ENCODE peak calls at places on chromosomes 12 and 14, in five cellular contexts. One of them, this sample, is unnamed.

GRCh38 chr12:50598321-50598862 is 93.6 kb downstream of the DIP2B start:
- DNase-seq in thoracic aorta: no peak
- DNase-seq in fibroblast of lung: peak
- DNase-seq in ovary: no peak
- DNase-seq in uterus: no peak
- DNase-seq in this sample: no peak

GRCh38 chr12:72102150-72102549 is 163.5 kb downstream of the TPH2 start:
- DNase-seq in thoracic aorta: no peak
- DNase-seq in fibroblast of lung: no peak
- DNase-seq in ovary: no peak
- DNase-seq in uterus: no peak
- DNase-seq in this sample: no peak

GRCh38 chr14:72614891-72615410 is 278.9 kb downstream of the DPF3 start:
- DNase-seq in thoracic aorta: no peak
- DNase-seq in fibroblast of lung: no peak
- DNase-seq in ovary: no peak
- DNase-seq in uterus: no peak
- DNase-seq in this sample: no peak

GRCh38 chr14:70822706-70823185 is 13.4 kb upstream of the MAP3K9 start:
- DNase-seq in thoracic aorta: no peak
- DNase-seq in fibroblast of lung: no peak
- DNase-seq in ovary: peak
- DNase-seq in uterus: no peak
- DNase-seq in this sample: no peak

GRCh38 chr14:105937253-105938054 is 411.1 kb downstream of the TMEM121 start:
- DNase-seq in thoracic aorta: no peak
- DNase-seq in fibroblast of lung: no peak
- DNase-seq in ovary: no peak
- DNase-seq in uterus: no peak
- DNase-seq in this sample: no peak

GRCh38 chr12:47763481-47764344 is 5.0 kb upstream of the RAPGEF3 start:
- DNase-seq in thoracic aorta: no peak
- DNase-seq in fibroblast of lung: no peak
- DNase-seq in ovary: no peak
- DNase-seq in uterus: no peak
- DNase-seq in this sample: no peak

GRCh38 chr12:88328056-88328455 is 185.9 kb downstream of the TMTC3 start:
- DNase-seq in thoracic aorta: no peak
- DNase-seq in fibroblast of lung: no peak
- DNase-seq in ovary: no peak
- DNase-seq in uterus: no peak
- DNase-seq in this sample: no peak

GRCh38 chr12:14167005-14167628 is 185.7 kb upstream of the GRIN2B start:
- DNase-seq in thoracic aorta: no peak
- DNase-seq in fibroblast of lung: peak
- DNase-seq in ovary: no peak
- DNase-seq in uterus: peak
- DNase-seq in this sample: no peak

GRCh38 chr12:2364566-2365165 is 311.9 kb downstream of the CACNA1C start:
- DNase-seq in thoracic aorta: no peak
- DNase-seq in fibroblast of lung: no peak
- DNase-seq in ovary: no peak
- DNase-seq in uterus: no peak
- DNase-seq in this sample: no peak

GRCh38 chr14:102440392-102440791 is 69.2 kb downstream of the ANKRD9 start:
- DNase-seq in thoracic aorta: no peak
- DNase-seq in fibroblast of lung: no peak
- DNase-seq in ovary: no peak
- DNase-seq in uterus: no peak
- DNase-seq in this sample: no peak

GRCh38 chr12:79547044-79547734 is 143.6 kb downstream of the PAWR start:
- DNase-seq in thoracic aorta: no peak
- DNase-seq in fibroblast of lung: no peak
- DNase-seq in ovary: no peak
- DNase-seq in uterus: no peak
- DNase-seq in this sample: peak

GRCh38 chr14:61584258-61584657 is 111.1 kb upstream of the HIF1A start:
- DNase-seq in thoracic aorta: no peak
- DNase-seq in fibroblast of lung: peak
- DNase-seq in ovary: no peak
- DNase-seq in uterus: no peak
- DNase-seq in this sample: no peak

GRCh38 chr12:27555316-27555715 is 31.3 kb downstream of the PPFIBP1 start:
- DNase-seq in thoracic aorta: no peak
- DNase-seq in fibroblast of lung: peak
- DNase-seq in ovary: no peak
- DNase-seq in uterus: no peak
- DNase-seq in this sample: no peak

DNA sequence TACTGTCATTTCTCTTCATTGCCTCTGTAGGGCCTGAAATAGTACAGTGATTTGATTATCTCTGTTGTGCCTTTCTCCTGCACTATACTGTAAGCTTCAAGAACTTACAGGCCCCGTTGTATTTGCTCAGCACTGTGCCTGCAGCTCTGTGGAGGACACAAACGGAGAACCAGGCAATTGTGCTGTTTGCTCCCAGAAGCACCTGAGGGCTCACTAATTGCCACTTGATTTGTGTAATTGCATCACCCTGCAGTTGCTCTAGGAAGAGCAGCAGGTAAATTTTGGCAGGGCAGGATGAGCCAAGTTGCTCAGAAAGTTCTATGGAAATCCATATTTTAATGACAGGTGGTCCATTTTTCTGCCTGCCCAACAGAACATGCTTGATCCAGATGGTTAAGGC is 11.6 kb upstream of the KRT82 start:
- DNase-seq in thoracic aorta: no peak
- DNase-seq in fibroblast of lung: no peak
- DNase-seq in ovary: no peak
- DNase-seq in uterus: no peak
- DNase-seq in this sample: no peak
- H3K27ac ChIP-seq in thoracic aorta: no peak
- H3K27ac ChIP-seq in fibroblast of lung: no peak
- H3K27ac ChIP-seq in ovary: no peak
- H3K27ac ChIP-seq in uterus: peak
- H3K27ac ChIP-seq in this sample: peak

GRCh38 chr14:34548472-34548981 is 9.0 kb upstream of the EAPP start:
- DNase-seq in thoracic aorta: no peak
- DNase-seq in fibroblast of lung: no peak
- DNase-seq in ovary: no peak
- DNase-seq in uterus: no peak
- DNase-seq in this sample: no peak
- H3K27ac ChIP-seq in thoracic aorta: peak
- H3K27ac ChIP-seq in fibroblast of lung: no peak
- H3K27ac ChIP-seq in ovary: no peak
- H3K27ac ChIP-seq in uterus: peak
- H3K27ac ChIP-seq in this sample: no peak

DNA sequence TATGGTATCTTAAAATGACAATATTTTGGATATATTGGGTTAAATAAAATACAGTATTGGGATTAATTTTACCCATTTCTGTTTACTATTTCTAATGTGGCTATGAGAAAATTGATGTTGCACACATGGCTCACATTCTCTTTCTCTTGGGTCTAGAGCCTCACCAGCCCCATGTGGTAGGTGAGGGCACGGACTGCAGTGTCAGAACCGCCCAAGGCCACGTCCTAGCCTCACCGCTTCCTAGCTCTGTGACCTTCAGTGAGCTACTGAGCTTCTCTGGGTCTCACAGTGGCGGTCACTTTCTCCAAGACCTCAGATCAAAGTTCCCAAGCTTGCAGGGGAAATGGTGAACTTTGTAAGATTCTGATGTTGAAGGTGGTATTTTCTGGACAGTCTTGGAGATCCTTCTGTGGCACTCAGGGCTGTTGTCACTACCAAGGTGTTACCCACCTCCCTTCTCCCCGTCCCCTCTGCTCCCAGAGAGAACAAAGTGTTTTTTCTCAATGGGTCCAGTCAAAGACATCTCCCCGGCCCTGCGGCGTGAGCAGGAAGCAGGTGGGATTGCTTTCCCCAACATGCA is 87.6 kb downstream of the RIN3 start:
- DNase-seq in thoracic aorta: no peak
- DNase-seq in fibroblast of lung: no peak
- DNase-seq in ovary: no peak
- DNase-seq in uterus: no peak
- DNase-seq in this sample: no peak
- H3K27ac ChIP-seq in thoracic aorta: peak
- H3K27ac ChIP-seq in fibroblast of lung: no peak
- H3K27ac ChIP-seq in ovary: no peak
- H3K27ac ChIP-seq in uterus: peak
- H3K27ac ChIP-seq in this sample: no peak

DNA sequence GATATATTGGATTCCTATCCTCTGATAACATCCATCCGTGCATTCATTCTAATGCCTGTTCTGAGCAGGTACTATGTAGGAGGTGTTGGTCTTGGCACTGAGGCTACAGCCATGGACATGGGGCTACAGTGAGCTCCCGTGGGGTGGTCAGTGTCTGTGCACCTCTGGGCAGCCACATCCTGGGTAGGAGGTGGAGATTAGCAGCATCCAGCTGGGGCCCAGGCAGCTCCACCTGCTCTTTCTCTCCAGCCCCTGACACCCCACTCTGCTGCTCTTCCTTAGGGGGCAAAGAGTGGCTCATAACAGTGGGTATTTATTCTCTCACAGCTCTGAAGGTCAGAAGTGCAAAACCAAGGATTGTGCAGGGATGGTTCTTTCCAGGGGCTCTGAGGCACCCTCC is 292.0 kb upstream of the SFSWAP start:
- DNase-seq in thoracic aorta: no peak
- DNase-seq in fibroblast of lung: no peak
- DNase-seq in ovary: no peak
- DNase-seq in uterus: no peak
- DNase-seq in this sample: no peak
- H3K27ac ChIP-seq in thoracic aorta: no peak
- H3K27ac ChIP-seq in fibroblast of lung: no peak
- H3K27ac ChIP-seq in ovary: no peak
- H3K27ac ChIP-seq in uterus: no peak
- H3K27ac ChIP-seq in this sample: no peak

GRCh38 chr12:25025951-25026490 is 77.1 kb upstream of the BCAT1 start:
- DNase-seq in thoracic aorta: no peak
- DNase-seq in fibroblast of lung: no peak
- DNase-seq in ovary: no peak
- DNase-seq in uterus: no peak
- DNase-seq in this sample: no peak
- H3K27ac ChIP-seq in thoracic aorta: no peak
- H3K27ac ChIP-seq in fibroblast of lung: no peak
- H3K27ac ChIP-seq in ovary: no peak
- H3K27ac ChIP-seq in uterus: no peak
- H3K27ac ChIP-seq in this sample: no peak

GRCh38 chr12:52627395-52628110 is 9.2 kb upstream of the KRT73 start:
- DNase-seq in thoracic aorta: no peak
- DNase-seq in fibroblast of lung: no peak
- DNase-seq in ovary: no peak
- DNase-seq in uterus: no peak
- DNase-seq in this sample: no peak
- H3K27ac ChIP-seq in thoracic aorta: no peak
- H3K27ac ChIP-seq in fibroblast of lung: no peak
- H3K27ac ChIP-seq in ovary: no peak
- H3K27ac ChIP-seq in uterus: no peak
- H3K27ac ChIP-seq in this sample: no peak

GRCh38 chr14:68924392-68925158 is 54.5 kb downstream of the ACTN1 start:
- DNase-seq in thoracic aorta: peak
- DNase-seq in fibroblast of lung: peak
- DNase-seq in ovary: no peak
- DNase-seq in uterus: no peak
- DNase-seq in this sample: no peak
- H3K27ac ChIP-seq in thoracic aorta: peak
- H3K27ac ChIP-seq in fibroblast of lung: peak
- H3K27ac ChIP-seq in ovary: no peak
- H3K27ac ChIP-seq in uterus: peak
- H3K27ac ChIP-seq in this sample: peak

GRCh38 chr12:12524128-12524527 is 38.5 kb downstream of the DUSP16 start:
- DNase-seq in thoracic aorta: no peak
- DNase-seq in fibroblast of lung: no peak
- DNase-seq in ovary: no peak
- DNase-seq in uterus: no peak
- DNase-seq in this sample: no peak
- H3K27ac ChIP-seq in thoracic aorta: no peak
- H3K27ac ChIP-seq in fibroblast of lung: no peak
- H3K27ac ChIP-seq in ovary: no peak
- H3K27ac ChIP-seq in uterus: no peak
- H3K27ac ChIP-seq in this sample: no peak

This sample was measured in epithelial cell of prostate.